ENCODE peak calls at places on chromosomes 13 and 19, in ten cellular contexts. B is RWPE1; H is PC-3; L is H9; N is adrenal gland; P is astrocyte; Q is effector memory CD4-positive, alpha-beta T cell; O is IMR-90; S is heart left ventricle; T is caudate nucleus. I is an unnamed sample.
A peak's percentile ranks its signal among the peaks of the same experiment; 100 is the strongest.

GRCh38 chr13:62357887-62358645 is 942.4 kb upstream of the PCDH20 start:
- DNase-seq in B (peak; percentile 19), H (peak; percentile 62), L (peak; percentile 82), N (no peak), P (peak; percentile 17), Q (no peak), O (peak; percentile 71), S (no peak), T (no peak), I (peak; percentile 12)

GRCh38 chr19:7622933-7623685 is 6.2 kb downstream of the XAB2 start:
- DNase-seq in B (no peak), H (no peak), L (no peak), N (no peak), P (no peak), Q (no peak), O (no peak), S (no peak), T (no peak), I (no peak)

GRCh38 chr19:7533281-7533819 is 2.2 kb upstream of the PNPLA6 start:
- DNase-seq in B (no peak), H (no peak), L (peak; percentile 71), N (peak; percentile 74), P (no peak), Q (no peak), O (peak; percentile 28), S (peak; percentile 90), T (peak; percentile 29), I (no peak)

GRCh38 chr19:28397311-28397710 is 815.6 kb downstream of the UQCRFS1 start:
- DNase-seq in B (no peak), H (no peak), L (no peak), N (no peak), P (no peak), Q (no peak), O (no peak), S (no peak), T (no peak), I (no peak)

GRCh38 chr19:31178833-31179470 is 170.3 kb downstream of the TSHZ3 start:
- DNase-seq in B (no peak), H (no peak), L (no peak), N (no peak), P (no peak), Q (no peak), O (no peak), S (no peak), T (no peak), I (no peak)

GRCh38 chr13:111115841-111116500 is 861 bp downstream of the ARHGEF7 start:
- DNase-seq in B (no peak), H (peak; percentile 42), L (no peak), N (peak; percentile 40), P (peak; percentile 34), Q (no peak), O (peak; percentile 87), S (peak; percentile 73), T (no peak), I (peak; percentile 86)

GRCh38 chr19:34999498-35000337 is at the start of gene GRAMD1A:
- DNase-seq in B (peak; percentile 92), H (peak; percentile 78), L (peak; percentile 86), N (peak; percentile 89), P (peak; percentile 74), Q (peak; percentile 63), O (peak; percentile 80), S (peak; percentile 94), T (peak; percentile 65), I (peak; percentile 65)

GRCh38 chr13:109672545-109672944 is 113.8 kb downstream of the IRS2 start:
- DNase-seq in B (no peak), H (no peak), L (no peak), N (no peak), P (peak; percentile 36), Q (no peak), O (peak; percentile 19), S (no peak), T (no peak), I (no peak)

GRCh38 chr13:47287291-47287751 is 390.5 kb upstream of the HTR2A start:
- DNase-seq in B (no peak), H (peak; percentile 78), L (no peak), N (no peak), P (peak; percentile 77), Q (no peak), O (peak; percentile 73), S (no peak), T (no peak), I (peak; percentile 84)

GRCh38 chr13:90518398-90518797 is 829.1 kb upstream of the MIR17HG start:
- DNase-seq in B (no peak), H (no peak), L (no peak), N (no peak), P (no peak), Q (no peak), O (no peak), S (no peak), T (no peak), I (no peak)

GRCh38 chr19:33282036-33282686 is 20.2 kb downstream of the CEBPA start:
- DNase-seq in B (no peak), H (peak; percentile 51), L (no peak), N (no peak), P (no peak), Q (no peak), O (no peak), S (no peak), T (no peak), I (no peak)

GRCh38 chr13:96034662-96035061 is 18.5 kb downstream of the UGGT2 start:
- DNase-seq in B (no peak), H (no peak), L (no peak), N (no peak), P (no peak), Q (no peak), O (no peak), S (no peak), T (no peak), I (no peak)

GRCh38 chr19:10735741-10736140 is 17.9 kb downstream of the DNM2 start:
- DNase-seq in B (no peak), H (no peak), L (no peak), N (no peak), P (no peak), Q (no peak), O (no peak), S (no peak), T (no peak), I (no peak)

GRCh38 chr13:97225533-97225932 is 3.4 kb downstream of the MBNL2 start:
- DNase-seq in B (no peak), H (no peak), L (no peak), N (no peak), P (no peak), Q (no peak), O (no peak), S (no peak), T (no peak), I (no peak)

GRCh38 chr13:34026308-34026707 is 208.4 kb downstream of the RFC3 start:
- DNase-seq in B (no peak), H (no peak), L (no peak), N (no peak), P (no peak), Q (no peak), O (no peak), S (no peak), T (no peak), I (no peak)

GRCh38 chr13:67152123-67152522 is 78.0 kb downstream of the PCDH9 start:
- DNase-seq in B (no peak), H (no peak), L (no peak), N (no peak), P (no peak), Q (no peak), O (no peak), S (no peak), T (no peak), I (no peak)

GRCh38 chr13:41812237-41812636 is 148.7 kb downstream of the VWA8 start:
- DNase-seq in B (no peak), H (no peak), L (no peak), N (no peak), P (no peak), Q (no peak), O (no peak), S (no peak), T (no peak), I (no peak)
- H3K27ac ChIP-seq in B (no peak overlapping the region), H (no peak overlapping the region), L (no peak overlapping the region), N (no peak overlapping the region), P (no peak overlapping the region), Q (no peak overlapping the region), O (no peak overlapping the region), S (peak overlapping the region; percentile 60), T (no peak overlapping the region), I (no peak overlapping the region)

DNA sequence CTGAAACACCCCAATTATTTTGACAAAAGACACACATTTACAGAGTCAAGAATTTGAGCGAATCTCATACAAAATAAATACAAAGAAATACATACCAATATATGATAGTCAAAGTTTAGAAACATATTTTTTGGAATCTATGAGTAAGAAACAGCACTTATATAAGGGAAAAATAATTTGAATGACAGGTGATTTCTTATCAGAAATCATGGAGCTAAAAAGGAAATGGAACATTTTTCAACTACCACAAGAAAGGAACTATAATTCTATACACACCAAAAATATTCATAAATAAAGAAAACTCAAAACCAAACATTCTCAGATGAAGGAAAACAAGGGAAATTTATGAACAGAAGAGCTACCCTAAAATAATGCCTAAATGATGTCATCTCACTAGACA is 1226.6 kb downstream of the PCDH9 start:
- DNase-seq in B (no peak), H (no peak), L (no peak), N (no peak), P (no peak), Q (no peak), O (no peak), S (no peak), T (no peak), I (no peak)
- H3K27ac ChIP-seq in B (no peak overlapping the region), H (no peak overlapping the region), L (no peak overlapping the region), N (no peak overlapping the region), P (no peak overlapping the region), Q (no peak overlapping the region), O (no peak overlapping the region), S (no peak overlapping the region), T (no peak overlapping the region), I (no peak overlapping the region)

GRCh38 chr13:28743499-28744083 is 24.8 kb upstream of the SLC46A3 start:
- DNase-seq in B (no peak), H (no peak), L (no peak), N (no peak), P (no peak), Q (no peak), O (no peak), S (no peak), T (no peak), I (no peak)
- H3K27ac ChIP-seq in B (no peak overlapping the region), H (no peak overlapping the region), L (no peak overlapping the region), N (peak overlapping the region; percentile 77), P (peak overlapping the region; percentile 31), Q (no peak overlapping the region), O (no peak overlapping the region), S (peak overlapping the region; percentile 80), T (peak overlapping the region; percentile 14), I (peak overlapping the region; percentile 56)

DNA sequence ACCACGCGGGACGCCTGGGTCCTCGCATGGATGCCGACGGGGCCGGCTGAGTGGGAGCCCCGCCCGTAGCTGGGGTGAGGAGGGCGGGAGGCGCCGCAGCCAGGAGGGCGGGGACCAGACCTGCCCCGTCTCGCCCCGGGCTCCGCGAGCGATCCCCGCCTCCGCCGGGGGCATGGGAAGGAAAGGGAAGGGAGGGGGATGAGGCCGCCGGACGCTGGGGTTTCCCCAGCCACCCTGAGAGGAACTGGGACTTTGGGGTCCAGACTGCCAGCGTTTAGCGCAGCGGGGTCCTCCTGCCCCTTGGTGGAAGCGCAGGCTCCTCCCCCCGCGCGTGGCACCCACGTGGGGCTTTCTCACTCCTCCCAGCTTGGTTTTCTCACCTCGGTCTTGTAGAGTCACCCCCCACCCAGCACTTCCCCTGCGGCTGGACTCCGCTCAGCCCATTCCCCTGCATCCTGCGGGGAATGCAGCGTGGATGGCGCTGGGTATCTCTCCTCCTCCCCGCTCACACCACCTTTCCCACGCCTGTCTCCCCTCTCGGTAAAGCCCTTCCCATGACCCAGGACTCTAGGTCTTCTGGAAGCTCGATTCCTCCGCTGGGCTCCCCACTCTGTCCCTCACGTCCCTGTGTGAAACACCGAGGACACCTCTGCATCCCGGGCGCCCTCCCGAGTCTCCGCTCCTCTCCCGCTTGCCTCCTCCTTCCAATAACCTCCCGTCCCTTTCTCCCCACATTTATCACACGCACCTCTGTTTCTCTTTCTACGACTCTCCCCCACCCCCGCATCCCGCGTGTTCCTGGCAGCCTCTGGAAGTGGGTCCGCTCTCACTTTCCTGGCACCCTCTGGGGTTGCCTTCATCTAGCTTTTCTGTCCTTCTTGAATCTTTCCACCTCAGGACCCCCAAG is 2.1 kb downstream of the TGFB1 start:
- DNase-seq in B (peak; percentile 86), H (peak; percentile 35), L (peak; percentile 44), N (peak; percentile 47), P (peak; percentile 46), Q (peak; percentile 86), O (peak; percentile 42), S (peak; percentile 87), T (peak; percentile 23), I (peak; percentile 28)
- H3K27ac ChIP-seq in B (peak overlapping the region; percentile 84), H (no peak overlapping the region), L (no peak overlapping the region), N (peak overlapping the region; percentile 46), P (peak overlapping the region; percentile 59), Q (peak overlapping the region; percentile 95), O (peak overlapping the region; percentile 47), S (peak overlapping the region; percentile 96), T (no peak overlapping the region), I (peak overlapping the region; percentile 68)